ENCODE peak calls at places on chromosome 1, in nine cellular contexts. One of them, this sample, is unnamed.

GRCh38 chr1:223647249-223647648 is 18.3 kb downstream of the CAPN8 start:
- DNase-seq in GM23248: no peak
- DNase-seq in small intestine: no peak
- DNase-seq in neuronal stem cell: no peak
- DNase-seq in IMR-90: no peak
- DNase-seq in OCI-LY7: no peak
- DNase-seq in tibial artery: no peak
- DNase-seq in brain microvascular endothelial cell: no peak
- DNase-seq in ovary: no peak
- DNase-seq in this sample: no peak

GRCh38 chr1:201570158-201570885 is 31.4 kb downstream of the NAV1 start:
- DNase-seq in IMR-90: no peak
- DNase-seq in GM23248: no peak
- DNase-seq in OCI-LY7: no peak
- DNase-seq in neuronal stem cell: no peak
- DNase-seq in brain microvascular endothelial cell: no peak
- DNase-seq in tibial artery: no peak
- DNase-seq in ovary: no peak
- DNase-seq in small intestine: no peak
- DNase-seq in this sample: peak

GRCh38 chr1:175708787-175709186 is 34.6 kb downstream of the TNR start:
- DNase-seq in neuronal stem cell: no peak
- DNase-seq in small intestine: no peak
- DNase-seq in tibial artery: no peak
- DNase-seq in IMR-90: no peak
- DNase-seq in GM23248: no peak
- DNase-seq in brain microvascular endothelial cell: no peak
- DNase-seq in OCI-LY7: peak
- DNase-seq in ovary: no peak
- DNase-seq in this sample: peak

GRCh38 chr1:47181095-47181954 is 8.5 kb downstream of the PDZK1IP1 start:
- DNase-seq in OCI-LY7: no peak
- DNase-seq in small intestine: no peak
- DNase-seq in brain microvascular endothelial cell: no peak
- DNase-seq in neuronal stem cell: no peak
- DNase-seq in ovary: no peak
- DNase-seq in GM23248: no peak
- DNase-seq in tibial artery: no peak
- DNase-seq in IMR-90: no peak
- DNase-seq in this sample: no peak

GRCh38 chr1:114319480-114319879 is 165.8 kb upstream of the SYT6 start:
- DNase-seq in IMR-90: peak
- DNase-seq in small intestine: no peak
- DNase-seq in tibial artery: no peak
- DNase-seq in OCI-LY7: no peak
- DNase-seq in GM23248: peak
- DNase-seq in ovary: no peak
- DNase-seq in neuronal stem cell: no peak
- DNase-seq in brain microvascular endothelial cell: peak
- DNase-seq in this sample: no peak

GRCh38 chr1:33302325-33302724 is 18.6 kb downstream of the A3GALT2 start:
- DNase-seq in brain microvascular endothelial cell: no peak
- DNase-seq in GM23248: no peak
- DNase-seq in IMR-90: no peak
- DNase-seq in neuronal stem cell: no peak
- DNase-seq in OCI-LY7: peak
- DNase-seq in small intestine: peak
- DNase-seq in tibial artery: no peak
- DNase-seq in ovary: no peak
- DNase-seq in this sample: no peak

GRCh38 chr1:10631121-10631810 is 156.5 kb downstream of the PEX14 start:
- DNase-seq in neuronal stem cell: no peak
- DNase-seq in IMR-90: no peak
- DNase-seq in ovary: no peak
- DNase-seq in OCI-LY7: no peak
- DNase-seq in brain microvascular endothelial cell: no peak
- DNase-seq in small intestine: no peak
- DNase-seq in tibial artery: no peak
- DNase-seq in GM23248: no peak
- DNase-seq in this sample: no peak

GRCh38 chr1:206540044-206540758 is 32.9 kb downstream of the RASSF5 start:
- DNase-seq in neuronal stem cell: no peak
- DNase-seq in small intestine: peak
- DNase-seq in ovary: peak
- DNase-seq in tibial artery: peak
- DNase-seq in brain microvascular endothelial cell: no peak
- DNase-seq in IMR-90: no peak
- DNase-seq in GM23248: peak
- DNase-seq in OCI-LY7: no peak
- DNase-seq in this sample: no peak

GRCh38 chr1:36924282-36924791 is 110.0 kb downstream of the GRIK3 start:
- DNase-seq in ovary: no peak
- DNase-seq in GM23248: peak
- DNase-seq in tibial artery: no peak
- DNase-seq in neuronal stem cell: peak
- DNase-seq in IMR-90: peak
- DNase-seq in small intestine: peak
- DNase-seq in OCI-LY7: peak
- DNase-seq in brain microvascular endothelial cell: peak
- DNase-seq in this sample: no peak

GRCh38 chr1:24203404-24203803 is 16.3 kb upstream of the IFNLR1 start:
- DNase-seq in GM23248: no peak
- DNase-seq in ovary: no peak
- DNase-seq in brain microvascular endothelial cell: no peak
- DNase-seq in neuronal stem cell: no peak
- DNase-seq in IMR-90: no peak
- DNase-seq in OCI-LY7: peak
- DNase-seq in small intestine: peak
- DNase-seq in tibial artery: no peak
- DNase-seq in this sample: no peak

GRCh38 chr1:72282690-72283203 is 408 bp upstream of the NEGR1 start:
- DNase-seq in brain microvascular endothelial cell: peak
- DNase-seq in GM23248: peak
- DNase-seq in OCI-LY7: no peak
- DNase-seq in IMR-90: peak
- DNase-seq in tibial artery: peak
- DNase-seq in ovary: peak
- DNase-seq in small intestine: peak
- DNase-seq in neuronal stem cell: peak
- DNase-seq in this sample: peak

GRCh38 chr1:181135815-181136737 is 47.6 kb downstream of the IER5 start:
- DNase-seq in neuronal stem cell: no peak
- DNase-seq in IMR-90: peak
- DNase-seq in OCI-LY7: no peak
- DNase-seq in brain microvascular endothelial cell: peak
- DNase-seq in GM23248: peak
- DNase-seq in tibial artery: no peak
- DNase-seq in ovary: no peak
- DNase-seq in small intestine: no peak
- DNase-seq in this sample: no peak

GRCh38 chr1:216710598-216711333 is 12.5 kb downstream of the ESRRG start:
- DNase-seq in GM23248: no peak
- DNase-seq in OCI-LY7: no peak
- DNase-seq in brain microvascular endothelial cell: no peak
- DNase-seq in small intestine: no peak
- DNase-seq in IMR-90: no peak
- DNase-seq in neuronal stem cell: no peak
- DNase-seq in tibial artery: no peak
- DNase-seq in ovary: no peak
- DNase-seq in this sample: no peak

GRCh38 chr1:29557701-29558445 is 321.6 kb downstream of the PTPRU start:
- DNase-seq in GM23248: no peak
- DNase-seq in small intestine: no peak
- DNase-seq in tibial artery: no peak
- DNase-seq in OCI-LY7: no peak
- DNase-seq in neuronal stem cell: no peak
- DNase-seq in ovary: no peak
- DNase-seq in brain microvascular endothelial cell: no peak
- DNase-seq in IMR-90: no peak
- DNase-seq in this sample: no peak

GRCh38 chr1:245079021-245079609 is 75.7 kb upstream of the KIF26B start:
- DNase-seq in small intestine: no peak
- DNase-seq in ovary: no peak
- DNase-seq in GM23248: peak
- DNase-seq in neuronal stem cell: no peak
- DNase-seq in IMR-90: peak
- DNase-seq in OCI-LY7: peak
- DNase-seq in tibial artery: no peak
- DNase-seq in brain microvascular endothelial cell: peak
- DNase-seq in this sample: no peak

GRCh38 chr1:66300280-66300973 is 233.5 kb upstream of the SGIP1 start:
- DNase-seq in ovary: no peak
- DNase-seq in IMR-90: no peak
- DNase-seq in OCI-LY7: no peak
- DNase-seq in tibial artery: peak
- DNase-seq in GM23248: peak
- DNase-seq in brain microvascular endothelial cell: no peak
- DNase-seq in neuronal stem cell: no peak
- DNase-seq in small intestine: no peak
- DNase-seq in this sample: no peak

GRCh38 chr1:198605880-198606458 is 32.9 kb upstream of the PTPRC start:
- DNase-seq in GM23248: peak
- DNase-seq in tibial artery: no peak
- DNase-seq in neuronal stem cell: peak
- DNase-seq in brain microvascular endothelial cell: no peak
- DNase-seq in IMR-90: no peak
- DNase-seq in OCI-LY7: no peak
- DNase-seq in small intestine: no peak
- DNase-seq in ovary: no peak
- DNase-seq in this sample: no peak

DNA sequence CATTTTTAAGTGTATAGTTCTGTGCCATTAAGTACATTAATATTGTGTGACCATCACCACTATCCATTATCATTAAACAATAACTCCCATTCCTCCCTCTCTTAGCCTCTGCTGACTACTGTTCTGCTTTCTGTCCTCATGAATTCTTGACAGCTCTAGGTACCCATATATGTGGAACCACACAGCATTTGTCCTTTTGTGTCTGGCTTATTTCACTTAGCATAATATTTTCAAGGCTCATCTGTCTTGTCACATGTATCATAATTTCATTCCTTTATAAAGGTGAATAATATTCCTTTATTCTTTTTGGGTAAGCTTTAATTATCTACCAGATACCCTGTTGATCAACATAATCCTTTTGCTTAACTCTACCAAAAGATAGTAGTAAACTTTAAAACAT is 47.7 kb downstream of the SPEN start:
- DNase-seq in tibial artery: no peak
- DNase-seq in GM23248: no peak
- DNase-seq in IMR-90: no peak
- DNase-seq in small intestine: no peak
- DNase-seq in brain microvascular endothelial cell: no peak
- DNase-seq in OCI-LY7: no peak
- DNase-seq in neuronal stem cell: no peak
- DNase-seq in ovary: no peak
- DNase-seq in this sample: no peak
- H3K27ac ChIP-seq in tibial artery: peak
- H3K27ac ChIP-seq in GM23248: no peak
- H3K27ac ChIP-seq in IMR-90: no peak
- H3K27ac ChIP-seq in small intestine: no peak
- H3K27ac ChIP-seq in brain microvascular endothelial cell: no peak
- H3K27ac ChIP-seq in OCI-LY7: no peak
- H3K27ac ChIP-seq in neuronal stem cell: no peak
- H3K27ac ChIP-seq in ovary: no peak
- H3K27ac ChIP-seq in this sample: no peak

DNA sequence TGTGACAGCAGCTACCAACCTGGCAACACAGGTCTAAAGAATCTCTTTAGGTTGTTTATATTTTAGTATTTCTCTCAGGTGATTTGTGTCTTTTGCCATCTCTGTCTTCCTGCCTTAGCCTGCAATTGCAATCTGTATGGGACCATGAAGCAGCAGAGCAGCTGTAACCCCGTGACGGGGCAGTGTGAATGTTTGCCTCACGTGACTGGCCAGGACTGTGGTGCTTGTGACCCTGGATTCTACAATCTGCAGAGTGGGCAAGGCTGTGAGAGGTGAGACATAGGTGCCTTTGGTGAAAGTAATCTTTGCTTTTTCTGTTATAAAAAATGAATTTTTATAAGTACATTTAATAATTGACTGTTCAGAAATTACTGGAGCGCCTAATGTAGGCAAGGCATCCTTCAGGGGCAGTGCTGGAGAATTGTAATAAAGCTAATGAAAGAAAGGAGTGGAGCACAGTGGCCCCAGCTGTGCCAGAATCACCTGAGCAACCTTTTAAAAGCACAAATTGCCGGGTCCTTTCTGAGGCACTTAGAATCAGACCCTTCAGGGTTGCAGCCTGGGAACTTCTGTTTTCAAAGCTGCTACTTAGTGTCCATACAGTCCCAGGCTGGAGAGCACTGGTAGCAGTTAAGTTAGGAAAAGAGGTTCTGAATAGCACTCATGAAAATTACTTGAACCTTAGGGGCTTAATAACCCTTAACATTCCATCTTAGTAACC is 60.6 kb upstream of the LAMC2 start:
- DNase-seq in OCI-LY7: no peak
- DNase-seq in small intestine: no peak
- DNase-seq in tibial artery: no peak
- DNase-seq in brain microvascular endothelial cell: no peak
- DNase-seq in IMR-90: no peak
- DNase-seq in ovary: no peak
- DNase-seq in GM23248: no peak
- DNase-seq in neuronal stem cell: no peak
- DNase-seq in this sample: no peak
- H3K27ac ChIP-seq in OCI-LY7: no peak
- H3K27ac ChIP-seq in small intestine: no peak
- H3K27ac ChIP-seq in tibial artery: no peak
- H3K27ac ChIP-seq in brain microvascular endothelial cell: no peak
- H3K27ac ChIP-seq in IMR-90: peak
- H3K27ac ChIP-seq in ovary: no peak
- H3K27ac ChIP-seq in GM23248: peak
- H3K27ac ChIP-seq in neuronal stem cell: no peak
- H3K27ac ChIP-seq in this sample: peak

GRCh38 chr1:241533375-241534115 is 1.4 kb downstream of the KMO start:
- DNase-seq in IMR-90: no peak
- DNase-seq in OCI-LY7: peak
- DNase-seq in tibial artery: no peak
- DNase-seq in GM23248: no peak
- DNase-seq in small intestine: no peak
- DNase-seq in brain microvascular endothelial cell: no peak
- DNase-seq in neuronal stem cell: no peak
- DNase-seq in ovary: no peak
- DNase-seq in this sample: peak
- H3K27ac ChIP-seq in IMR-90: no peak
- H3K27ac ChIP-seq in OCI-LY7: peak
- H3K27ac ChIP-seq in tibial artery: no peak
- H3K27ac ChIP-seq in GM23248: no peak
- H3K27ac ChIP-seq in small intestine: no peak
- H3K27ac ChIP-seq in brain microvascular endothelial cell: no peak
- H3K27ac ChIP-seq in neuronal stem cell: no peak
- H3K27ac ChIP-seq in ovary: no peak
- H3K27ac ChIP-seq in this sample: no peak

DNA sequence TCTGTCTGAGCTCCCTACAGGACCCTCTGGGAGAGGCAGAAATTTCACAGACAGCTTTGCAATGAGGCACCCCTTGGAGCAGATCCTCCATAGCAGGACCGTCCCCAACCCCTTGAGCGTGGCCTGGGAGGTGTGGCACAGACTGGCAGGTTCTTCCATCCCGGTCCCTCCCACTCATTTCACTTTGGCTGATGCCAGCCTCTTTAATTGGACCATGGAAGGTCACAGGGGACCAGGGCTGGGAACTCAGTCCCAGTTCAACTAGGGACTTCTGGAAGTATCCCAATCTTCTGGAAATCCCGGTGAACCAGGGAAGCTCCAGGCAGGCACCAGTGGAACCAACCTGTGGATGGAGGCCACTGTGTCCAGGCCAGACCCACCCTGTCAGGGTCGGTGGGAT is 83.7 kb downstream of the SPSB1 start:
- DNase-seq in OCI-LY7: no peak
- DNase-seq in ovary: no peak
- DNase-seq in tibial artery: peak
- DNase-seq in brain microvascular endothelial cell: no peak
- DNase-seq in IMR-90: no peak
- DNase-seq in small intestine: no peak
- DNase-seq in GM23248: no peak
- DNase-seq in neuronal stem cell: no peak
- DNase-seq in this sample: no peak
- H3K27ac ChIP-seq in OCI-LY7: no peak
- H3K27ac ChIP-seq in ovary: peak
- H3K27ac ChIP-seq in tibial artery: peak
- H3K27ac ChIP-seq in brain microvascular endothelial cell: no peak
- H3K27ac ChIP-seq in IMR-90: no peak
- H3K27ac ChIP-seq in small intestine: peak
- H3K27ac ChIP-seq in GM23248: no peak
- H3K27ac ChIP-seq in neuronal stem cell: no peak
- H3K27ac ChIP-seq in this sample: peak